ENCODE peak calls at places on chromosomes 2 and 18, in four cellular contexts. S is GM23338, P is endothelial cell of umbilical vein, H is coronary artery. V is an unnamed sample.

GRCh38 chr2:152456262-152456661 is 121.3 kb downstream of the FMNL2 start:
- DNase-seq in S (no peak), P (no peak), H (no peak), V (no peak)

GRCh38 chr2:223109341-223109740 is 57.4 kb downstream of the KCNE4 start:
- DNase-seq in S (no peak), P (no peak), H (no peak), V (no peak)

GRCh38 chr2:179825494-179825893 is 35.9 kb downstream of the ZNF385B start:
- DNase-seq in S (no peak), P (no peak), H (no peak), V (no peak)

GRCh38 chr18:21740724-21741510 is at the start of gene MIB1:
- DNase-seq in S (no peak), P (no peak), H (no peak), V (peak)

GRCh38 chr18:36756262-36756661 is 72.5 kb downstream of the TPGS2 start:
- DNase-seq in S (no peak), P (no peak), H (no peak), V (no peak)

GRCh38 chr2:148221926-148222325 is 201.0 kb downstream of the MBD5 start:
- DNase-seq in S (no peak), P (no peak), H (no peak), V (no peak)

GRCh38 chr2:22817197-22817596 is 567.8 kb upstream of the KLHL29 start:
- DNase-seq in S (no peak), P (no peak), H (no peak), V (no peak)

GRCh38 chr2:152440460-152440859 is 105.5 kb downstream of the FMNL2 start:
- DNase-seq in S (no peak), P (no peak), H (no peak), V (no peak)

GRCh38 chr18:49639643-49640361 is 77.9 kb downstream of the LIPG start:
- DNase-seq in S (no peak), P (no peak), H (no peak), V (no peak)

GRCh38 chr2:240630771-240631560 is 5.7 kb downstream of the GPR35 start:
- DNase-seq in S (no peak), P (no peak), H (peak), V (no peak)

GRCh38 chr18:23126352-23127056 is 8.8 kb upstream of the CABLES1 start:
- DNase-seq in S (no peak), P (no peak), H (no peak), V (no peak)

GRCh38 chr2:26298638-26299393 is 47.1 kb upstream of the SELENOI start:
- DNase-seq in S (peak), P (peak), H (peak), V (peak)

GRCh38 chr18:13615432-13615861 is 110.9 kb downstream of the FAM210A start:
- DNase-seq in S (no peak), P (no peak), H (no peak), V (peak)

GRCh38 chr2:12718662-12719399 is 2.1 kb downstream of the TRIB2 start:
- DNase-seq in S (peak), P (peak), H (no peak), V (no peak)

GRCh38 chr2:111898703-111899514 is 502 bp downstream of the MERTK start:
- DNase-seq in S (peak), P (peak), H (peak), V (no peak)

GRCh38 chr2:202822411-202822810 is 49.2 kb downstream of the ICA1L start:
- DNase-seq in S (no peak), P (no peak), H (no peak), V (no peak)

GRCh38 chr2:100395532-100396350 is 21.7 kb downstream of the CHST10 start:
- DNase-seq in S (no peak), P (no peak), H (peak), V (no peak)

GRCh38 chr18:6109743-6110142 is 214.4 kb upstream of the TMEM200C start:
- DNase-seq in S (no peak), P (no peak), H (no peak), V (no peak)

GRCh38 chr18:9066817-9067306 is 35.6 kb upstream of the NDUFV2 start:
- DNase-seq in S (no peak), P (no peak), H (no peak), V (no peak)

V was measured in dermis microvascular lymphatic vessel endothelial cell.